ENCODE peak calls at places on chromosomes 11 and 22, in ten cellular contexts. R, X, T, G, S, N, M, Y, D and H are unnamed samples.

GRCh38 chr22:31082606-31083376 is 1.7 kb downstream of the SMTN start:
- DNase-seq in R (peak), X (peak), T (no peak), G (peak), S (no peak), N (peak), M (no peak), Y (peak), D (peak), H (no peak)

GRCh38 chr11:75588067-75588481 is 26.0 kb downstream of the SERPINH1 start:
- DNase-seq in R (no peak), X (no peak), T (no peak), G (no peak), S (no peak), N (no peak), M (no peak), Y (no peak), D (peak), H (no peak)

GRCh38 chr22:19043111-19044085 is 78.8 kb downstream of the DGCR2 start:
- DNase-seq in R (no peak), X (no peak), T (no peak), G (no peak), S (no peak), N (no peak), M (no peak), Y (no peak), D (peak), H (no peak)

GRCh38 chr11:63918576-63919171 is 1.7 kb upstream of the RCOR2 start:
- DNase-seq in R (peak), X (peak), T (no peak), G (no peak), S (no peak), N (no peak), M (no peak), Y (no peak), D (no peak), H (no peak)

GRCh38 chr22:45526768-45527360 is 24.2 kb downstream of the FBLN1 start:
- DNase-seq in R (no peak), X (no peak), T (no peak), G (no peak), S (no peak), N (no peak), M (no peak), Y (no peak), D (no peak), H (no peak)

GRCh38 chr22:35987487-35987886 is 41.1 kb downstream of the RBFOX2 start:
- DNase-seq in R (peak), X (no peak), T (no peak), G (no peak), S (no peak), N (no peak), M (no peak), Y (no peak), D (peak), H (no peak)

GRCh38 chr11:120062561-120062930 is 75.4 kb downstream of the TRIM29 start:
- DNase-seq in R (no peak), X (no peak), T (no peak), G (no peak), S (no peak), N (no peak), M (no peak), Y (no peak), D (no peak), H (no peak)

GRCh38 chr22:22855617-22856308 is 31.9 kb upstream of the IGLL5 start:
- DNase-seq in R (peak), X (peak), T (no peak), G (peak), S (no peak), N (peak), M (no peak), Y (no peak), D (no peak), H (no peak)

GRCh38 chr11:134355136-134355535 is 23.3 kb downstream of the GLB1L2 start:
- DNase-seq in R (no peak), X (no peak), T (no peak), G (no peak), S (no peak), N (no peak), M (no peak), Y (no peak), D (no peak), H (no peak)

GRCh38 chr11:77752518-77752917 is 68.0 kb downstream of the RSF1 start:
- DNase-seq in R (no peak), X (no peak), T (no peak), G (no peak), S (no peak), N (no peak), M (no peak), Y (no peak), D (peak), H (no peak)

GRCh38 chr11:3219281-3219892 is 774 bp upstream of the MRGPRG start:
- DNase-seq in R (no peak), X (no peak), T (no peak), G (no peak), S (no peak), N (no peak), M (no peak), Y (no peak), D (peak), H (no peak)

GRCh38 chr11:115275045-115275444 is 229.2 kb downstream of the CADM1 start:
- DNase-seq in R (no peak), X (no peak), T (no peak), G (no peak), S (no peak), N (no peak), M (no peak), Y (no peak), D (no peak), H (no peak)

GRCh38 chr11:31863170-31863929 is 52.2 kb upstream of the PAX6 start:
- DNase-seq in R (no peak), X (no peak), T (no peak), G (no peak), S (no peak), N (no peak), M (no peak), Y (no peak), D (no peak), H (no peak)

GRCh38 chr11:6505577-6506240 is 8.6 kb downstream of the DNHD1 start:
- DNase-seq in R (peak), X (peak), T (peak), G (peak), S (peak), N (peak), M (no peak), Y (no peak), D (no peak), H (no peak)

GRCh38 chr22:46085831-46086576 is 64.3 kb upstream of the PPARA start:
- DNase-seq in R (no peak), X (no peak), T (no peak), G (no peak), S (no peak), N (no peak), M (no peak), Y (no peak), D (peak), H (no peak)